ENCODE peak calls at places on chromosomes 6 and 20, in ten cellular contexts. T is CD4-positive, CD25-positive, alpha-beta regulatory T cell; M is cardiac septum; J is amygdala; H is Panc1; D is stomach; I is non-pigmented ciliary epithelial cell; Q is OCI-LY7; G is stimulated activated naive B cell treated with anti-CD40 and anti-IgM and Interleukin-4, amounts not matched to agents 10 μg/mL and 1 μg/mL and 100 μg/mL, for 72 hours; U is substantia nigra. P is an unnamed sample.

GRCh38 chr20:61905781-61906523 is 159.7 kb downstream of the TAF4 start:
- DNase-seq in D (no peak), I (no peak), G (no peak), Q (no peak), U (no peak), H (no peak), T (no peak), M (no peak), J (no peak), P (no peak)

GRCh38 chr20:44029848-44030230 is 115.2 kb downstream of the TOX2 start:
- DNase-seq in D (no peak), H (no peak), M (peak), G (no peak), U (no peak), Q (no peak), I (no peak), T (no peak), J (no peak), P (no peak)

GRCh38 chr6:39075010-39075738 is 26.6 kb downstream of the GLP1R start:
- DNase-seq in U (no peak), I (no peak), M (peak), D (peak), Q (no peak), T (no peak), G (no peak), J (no peak), H (no peak), P (no peak)

GRCh38 chr20:53914861-53915458 is 155.4 kb downstream of the BCAS1 start:
- DNase-seq in Q (peak), D (no peak), I (no peak), U (no peak), G (no peak), J (no peak), M (no peak), T (no peak), H (no peak), P (no peak)

GRCh38 chr6:6941201-6941600 is 166.6 kb upstream of the RREB1 start:
- DNase-seq in D (no peak), I (no peak), H (no peak), Q (no peak), G (no peak), U (no peak), T (no peak), J (no peak), M (no peak), P (no peak)

GRCh38 chr6:84061613-84062398 is 28.2 kb downstream of the MRAP2 start:
- DNase-seq in J (no peak), M (no peak), D (no peak), T (no peak), H (no peak), U (no peak), I (no peak), Q (no peak), G (no peak), P (no peak)

GRCh38 chr6:148831531-148831930 is 84.7 kb downstream of the UST start:
- DNase-seq in U (no peak), H (no peak), D (no peak), G (no peak), M (no peak), J (no peak), I (no peak), Q (no peak), T (no peak), P (no peak)

GRCh38 chr6:87029711-87030314 is 65.1 kb downstream of the CGA start:
- DNase-seq in M (no peak), T (peak), J (no peak), U (no peak), Q (peak), D (no peak), H (peak), I (peak), G (no peak), P (no peak)

GRCh38 chr6:153965996-153966395 is 73.0 kb upstream of the OPRM1 start:
- DNase-seq in M (no peak), H (no peak), I (peak), J (no peak), G (no peak), T (peak), D (no peak), U (no peak), Q (no peak), P (no peak)

GRCh38 chr6:15283986-15284361 is 38.1 kb downstream of the JARID2 start:
- DNase-seq in H (no peak), J (no peak), G (no peak), Q (no peak), T (no peak), U (no peak), D (no peak), M (no peak), I (no peak), P (no peak)

GRCh38 chr6:156107514-156108150 is 652.0 kb upstream of the NOX3 start:
- DNase-seq in M (no peak), D (no peak), G (no peak), Q (no peak), U (no peak), J (no peak), H (no peak), I (no peak), T (peak), P (no peak)

GRCh38 chr6:165404703-165405102 is 95.3 kb upstream of the C6orf118 start:
- DNase-seq in Q (no peak), M (no peak), D (no peak), J (no peak), T (no peak), G (no peak), H (no peak), U (no peak), I (no peak), P (no peak)

GRCh38 chr20:47496118-47496517 is 5.6 kb upstream of the NCOA3 start:
- DNase-seq in T (no peak), J (no peak), U (no peak), H (no peak), M (no peak), I (no peak), G (no peak), D (no peak), Q (no peak), P (no peak)